ENCODE peak calls at places on chromosome 9, in four cellular contexts. H is endothelial cell, N is lung, E is A549. T is an unnamed sample.

GRCh38 chr9:92961627-92962302 is 14.4 kb downstream of the FGD3 start:
- DNase-seq in H (no peak), E (no peak), N (no peak), T (no peak)

GRCh38 chr9:116282598-116282997 is 129.0 kb downstream of the PAPPA start:
- DNase-seq in H (no peak), E (no peak), N (no peak), T (no peak)

GRCh38 chr9:90326219-90326618 is 316.4 kb downstream of the DIRAS2 start:
- DNase-seq in N (no peak), E (peak), H (no peak), T (no peak)

GRCh38 chr9:37969130-37969529 is 65.2 kb upstream of the SLC25A51 start:
- DNase-seq in N (no peak), E (peak), H (no peak), T (no peak)

GRCh38 chr9:36997414-36997813 is 36.7 kb downstream of the PAX5 start:
- DNase-seq in E (no peak), N (no peak), H (no peak), T (no peak)

GRCh38 chr9:81474125-81474524 is 215.2 kb downstream of the TLE1 start:
- DNase-seq in H (no peak), E (no peak), N (no peak), T (no peak)

GRCh38 chr9:38182321-38182720 is 113.3 kb upstream of the SHB start:
- DNase-seq in H (no peak), E (no peak), N (no peak), T (no peak)

GRCh38 chr9:134863306-134863902 is 17.2 kb upstream of the FCN2 start:
- DNase-seq in H (no peak), E (no peak), N (no peak), T (no peak)

GRCh38 chr9:73089304-73089985 is 62.2 kb upstream of the ANXA1 start:
- DNase-seq in E (peak), N (no peak), H (no peak), T (no peak)

GRCh38 chr9:134040831-134041648 is 15.8 kb downstream of the BRD3OS start:
- DNase-seq in E (no peak), N (no peak), H (no peak), T (no peak)

GRCh38 chr9:131912069-131912468 is 167.6 kb downstream of the MED27 start:
- DNase-seq in E (no peak), N (no peak), H (no peak), T (no peak)

GRCh38 chr9:130870491-130871381 is 25.9 kb downstream of the QRFP start:
- DNase-seq in E (no peak), H (no peak), N (no peak), T (no peak)

GRCh38 chr9:125493384-125493783 is 213.6 kb downstream of the MAPKAP1 start:
- DNase-seq in E (no peak), H (no peak), N (no peak), T (no peak)

GRCh38 chr9:134707031-134707680 is 65.6 kb downstream of the COL5A1 start:
- DNase-seq in N (peak), E (no peak), H (no peak), T (no peak)

GRCh38 chr9:118578467-118578866 is 790.8 kb downstream of the BRINP1 start:
- DNase-seq in N (no peak), H (no peak), E (no peak), T (no peak)

GRCh38 chr9:79155308-79155707 is 416.5 kb upstream of the TLE4 start:
- DNase-seq in H (no peak), N (no peak), E (peak), T (no peak)

GRCh38 chr9:88936132-88936531 is 55.1 kb upstream of the S1PR3 start:
- DNase-seq in N (no peak), E (no peak), H (no peak), T (no peak)

GRCh38 chr9:121926417-121926816 is 166.7 kb downstream of the TTLL11 start:
- DNase-seq in H (no peak), E (no peak), N (no peak), T (no peak)

GRCh38 chr9:109806506-109807115 is 26.6 kb downstream of the PALM2AKAP2 start:
- DNase-seq in H (no peak), E (no peak), N (no peak), T (no peak)

GRCh38 chr9:125829743-125830142 is 82.6 kb downstream of the PBX3 start:
- DNase-seq in N (no peak), E (no peak), H (no peak), T (no peak)

GRCh38 chr9:134800791-134801339 is 79.7 kb upstream of the FCN2 start:
- DNase-seq in N (no peak), E (no peak), H (no peak), T (peak)

GRCh38 chr9:132357764-132358163 is 3.0 kb upstream of the SETX start:
- DNase-seq in N (no peak), H (no peak), E (no peak), T (no peak)

GRCh38 chr9:91978739-91979414 is 28.8 kb upstream of the ROR2 start:
- DNase-seq in E (peak), N (no peak), H (peak), T (no peak)

GRCh38 chr9:90916147-90916734 is 114.6 kb downstream of the SYK start:
- DNase-seq in N (no peak), E (no peak), H (no peak), T (no peak)

GRCh38 chr9:113581865-113582697 is 118.6 kb downstream of the RGS3 start:
- DNase-seq in N (peak), H (no peak), E (no peak), T (peak)

T was measured in gastrocnemius medialis.